ENCODE peak calls at places on chromosomes 3 and 15, in eight cellular contexts. Q, W, J, C, O, H, E and I are unnamed samples.

GRCh38 chr15:72179950-72180581 is 17.5 kb downstream of the GRAMD2A start:
- DNase-seq in O (no peak), H (peak; percentile 17), J (no peak), W (no peak), E (no peak), Q (no peak), C (no peak), I (no peak)

GRCh38 chr3:193912621-193913178 is 223.2 kb upstream of the HES1 start:
- DNase-seq in Q (no peak), W (no peak), H (no peak), J (no peak), O (no peak), C (no peak), E (no peak), I (no peak)

GRCh38 chr15:75367406-75367912 is 948 bp downstream of the MAN2C1 start:
- DNase-seq in W (no peak), O (no peak), J (no peak), H (no peak), E (no peak), C (no peak), Q (no peak), I (no peak)

GRCh38 chr3:47577583-47578118 is 1.0 kb downstream of the CSPG5 start:
- DNase-seq in Q (peak; percentile 18), O (no peak), H (no peak), C (no peak), W (peak; percentile 33), J (no peak), E (no peak), I (no peak)

GRCh38 chr15:99982662-99983061 is 249.4 kb upstream of the LYSMD4 start:
- DNase-seq in C (no peak), W (no peak), E (no peak), H (no peak), Q (no peak), J (no peak), O (no peak), I (no peak)

GRCh38 chr3:123110238-123110952 is 43.6 kb downstream of the PDIA5 start:
- DNase-seq in C (no peak), W (no peak), Q (no peak), J (no peak), E (no peak), O (no peak), H (no peak), I (no peak)

GRCh38 chr3:52446631-52447511 is 2.0 kb upstream of the SEMA3G start:
- DNase-seq in O (peak; percentile 59), C (peak; percentile 53), H (peak; percentile 56), J (peak; percentile 51), E (peak; percentile 45), Q (peak; percentile 68), W (peak; percentile 81), I (peak; percentile 73)

GRCh38 chr3:9862391-9863235 is 17.4 kb downstream of the CIDEC start:
- DNase-seq in E (no peak), O (no peak), W (peak; percentile 67), C (peak; percentile 18), Q (peak; percentile 73), H (peak; percentile 78), J (peak; percentile 59), I (no peak)

GRCh38 chr15:78298983-78299301 is 467 bp downstream of the SKIC8 start:
- DNase-seq in J (no peak), C (no peak), E (no peak), H (peak; percentile 34), W (no peak), O (no peak), Q (no peak), I (no peak)

GRCh38 chr15:27768731-27769510 is 330.2 kb downstream of the OCA2 start:
- DNase-seq in O (no peak), H (no peak), W (no peak), E (no peak), J (no peak), Q (no peak), C (no peak), I (no peak)

GRCh38 chr3:46423588-46423987 is 16.5 kb downstream of the CCRL2 start:
- DNase-seq in C (no peak), J (no peak), O (peak; percentile 51), H (no peak), E (no peak), Q (peak; percentile 21), W (no peak), I (no peak)

GRCh38 chr3:107068980-107069379 is 308.3 kb upstream of the CCDC54 start:
- DNase-seq in Q (no peak), H (peak; percentile 93), E (no peak), C (no peak), J (no peak), O (peak; percentile 67), W (no peak), I (peak; percentile 37)

GRCh38 chr15:69903476-69904295 is 194.0 kb downstream of the TLE3 start:
- DNase-seq in E (no peak), O (no peak), J (no peak), Q (no peak), H (peak; percentile 49), W (no peak), C (no peak), I (no peak)